ENCODE peak calls at places on chromosomes 5 and 9, in six cellular contexts. T, Z, L, A, B and E are unnamed samples.
A peak's percentile ranks its signal among the peaks of the same experiment; 100 is the strongest.

GRCh38 chr9:36864491-36865410 is 169.3 kb downstream of the PAX5 start:
- DNase-seq in T (no peak), Z (no peak), L (no peak), A (no peak), B (peak; percentile 3), E (no peak)

GRCh38 chr9:95642189-95642588 is 125.4 kb upstream of the PTCH1 start:
- DNase-seq in T (no peak), Z (no peak), L (no peak), A (no peak), B (no peak), E (no peak)

GRCh38 chr9:115551396-115551795 is 433.4 kb upstream of the TNC start:
- DNase-seq in T (no peak), Z (no peak), L (no peak), A (no peak), B (no peak), E (no peak)

GRCh38 chr5:29114331-29114768 is 2076.0 kb upstream of the CDH9 start:
- DNase-seq in T (no peak), Z (no peak), L (no peak), A (no peak), B (no peak), E (no peak)

GRCh38 chr5:164475339-164475977 is 970.0 kb downstream of the MAT2B start:
- DNase-seq in T (peak; percentile 39), Z (no peak), L (no peak), A (no peak), B (no peak), E (no peak)

GRCh38 chr5:79886456-79886855 is 104.6 kb downstream of the MTX3 start:
- DNase-seq in T (peak; percentile 67), Z (no peak), L (no peak), A (no peak), B (peak; percentile 5), E (peak; percentile 33)

GRCh38 chr5:64680289-64680688 is 10.0 kb upstream of the SHISAL2B start:
- DNase-seq in T (no peak), Z (no peak), L (no peak), A (no peak), B (no peak), E (no peak)

GRCh38 chr9:133508046-133508445 is 16.7 kb downstream of the MYMK start:
- DNase-seq in T (no peak), Z (no peak), L (no peak), A (no peak), B (no peak), E (no peak)

GRCh38 chr9:93897075-93897970 is 57.8 kb downstream of the BARX1 start:
- DNase-seq in T (no peak), Z (no peak), L (no peak), A (no peak), B (no peak), E (no peak)

GRCh38 chr9:31776471-31776870 is 608.0 kb upstream of the ACO1 start:
- DNase-seq in T (peak; percentile 98), Z (no peak), L (no peak), A (no peak), B (peak; percentile 98), E (no peak)

GRCh38 chr9:132221941-132222340 is 60.1 kb downstream of the NTNG2 start:
- DNase-seq in T (no peak), Z (no peak), L (no peak), A (no peak), B (no peak), E (no peak)

GRCh38 chr9:126682113-126682810 is 68.5 kb downstream of the LMX1B start:
- DNase-seq in T (no peak), Z (no peak), L (no peak), A (no peak), B (no peak), E (no peak)

GRCh38 chr5:149309354-149309753 is 35.9 kb upstream of the GRPEL2 start:
- DNase-seq in T (no peak), Z (no peak), L (no peak), A (no peak), B (no peak), E (no peak)

GRCh38 chr9:86549920-86550319 is 195.7 kb upstream of the TUT7 start:
- DNase-seq in T (no peak), Z (no peak), L (no peak), A (no peak), B (no peak), E (no peak)

GRCh38 chr9:120890415-120891254 is 13.6 kb upstream of the PHF19 start:
- DNase-seq in T (no peak), Z (no peak), L (no peak), A (no peak), B (no peak), E (no peak)

GRCh38 chr9:135075234-135076142 is 12.0 kb upstream of the OLFM1 start:
- DNase-seq in T (no peak), Z (no peak), L (no peak), A (no peak), B (peak; percentile 84), E (no peak)

GRCh38 chr5:140185409-140185808 is 10.4 kb downstream of the CYSTM1 start:
- DNase-seq in T (no peak), Z (no peak), L (no peak), A (no peak), B (no peak), E (no peak)

GRCh38 chr5:174825587-174825986 is 101.2 kb downstream of the MSX2 start:
- DNase-seq in T (no peak), Z (no peak), L (no peak), A (peak; percentile 7), B (no peak), E (no peak)

GRCh38 chr5:135608361-135608760 is 29.6 kb upstream of the CXCL14 start:
- DNase-seq in T (no peak), Z (no peak), L (no peak), A (no peak), B (no peak), E (no peak)

GRCh38 chr5:145827275-145827674 is 7.9 kb downstream of the PRELID2 start:
- DNase-seq in T (no peak), Z (no peak), L (no peak), A (no peak), B (no peak), E (no peak)

GRCh38 chr5:87732875-87733768 is 320.4 kb upstream of the CCNH start:
- DNase-seq in T (no peak), Z (no peak), L (no peak), A (no peak), B (no peak), E (no peak)

GRCh38 chr5:14901462-14902051 is 30.0 kb upstream of the ANKH start:
- DNase-seq in T (no peak), Z (no peak), L (no peak), A (no peak), B (no peak), E (no peak)

GRCh38 chr5:119355636-119356383 is at the start of gene TNFAIP8:
- DNase-seq in T (no peak), Z (peak; percentile 48), L (peak; percentile 47), A (no peak), B (peak; percentile 4), E (no peak)

GRCh38 chr5:139856694-139857093 is 61.1 kb downstream of the PSD2 start:
- DNase-seq in T (peak; percentile 66), Z (no peak), L (no peak), A (no peak), B (peak; percentile 19), E (no peak)

GRCh38 chr5:161719157-161719556 is 33.6 kb downstream of the GABRA6 start:
- DNase-seq in T (no peak), Z (no peak), L (no peak), A (no peak), B (no peak), E (no peak)

GRCh38 chr9:135718616-135719015 is 16.6 kb downstream of the KCNT1 start:
- DNase-seq in T (no peak), Z (no peak), L (no peak), A (peak; percentile 12), B (no peak), E (peak; percentile 60)